ENCODE peak calls at places on chromosomes 7 and 10, in four cellular contexts. G, J, W and I are unnamed samples.

GRCh38 chr7:102811942-102812678 is 63.3 kb downstream of the FAM185A start:
- DNase-seq in J (no peak), W (no peak), G (no peak), I (no peak)

GRCh38 chr7:54632696-54633095 is 90.5 kb downstream of the VSTM2A start:
- DNase-seq in G (no peak), J (no peak), W (no peak), I (no peak)

GRCh38 chr10:78301891-78302738 is 268.5 kb downstream of the RPS24 start:
- DNase-seq in G (no peak), W (no peak), J (peak), I (no peak)

GRCh38 chr10:12958546-12959110 is 42.9 kb downstream of the CCDC3 start:
- DNase-seq in J (no peak), W (no peak), G (no peak), I (no peak)

GRCh38 chr10:6607187-6607586 is 27.1 kb upstream of the PRKCQ start:
- DNase-seq in J (no peak), W (no peak), G (no peak), I (no peak)

GRCh38 chr7:123768493-123768892 is 19.7 kb upstream of the WASL start:
- DNase-seq in W (no peak), G (no peak), J (no peak), I (no peak)

GRCh38 chr7:1229956-1230355 is 2.7 kb upstream of the UNCX start:
- DNase-seq in W (no peak), G (no peak), J (no peak), I (no peak)

GRCh38 chr7:75639071-75639892 is 99.5 kb downstream of the HIP1 start:
- DNase-seq in J (peak), W (peak), G (peak), I (peak)

GRCh38 chr7:32034052-32034451 is 36.2 kb downstream of the PDE1C start:
- DNase-seq in W (no peak), J (no peak), G (no peak), I (no peak)

GRCh38 chr7:41996381-41997035 is 240.5 kb downstream of the GLI3 start:
- DNase-seq in J (peak), G (no peak), W (no peak), I (no peak)

GRCh38 chr7:151135525-151135845 is 32.0 kb downstream of the GBX1 start:
- DNase-seq in J (no peak), G (no peak), W (no peak), I (no peak)

GRCh38 chr7:49623943-49624342 is 149.5 kb upstream of the VWC2 start:
- DNase-seq in J (no peak), G (no peak), W (no peak), I (no peak)

GRCh38 chr10:101052285-101052684 is 9.5 kb upstream of the KAZALD1 start:
- DNase-seq in J (peak), W (peak), G (no peak), I (no peak)
- H3K27ac ChIP-seq in J (peak), W (peak), G (no peak), I (no peak)

GRCh38 chr7:4707980-4708411 is 25.9 kb downstream of the FOXK1 start:
- DNase-seq in J (no peak), W (no peak), G (no peak), I (peak)
- H3K4me3 ChIP-seq in J (no peak), W (no peak), G (no peak), I (no peak)

DNA sequence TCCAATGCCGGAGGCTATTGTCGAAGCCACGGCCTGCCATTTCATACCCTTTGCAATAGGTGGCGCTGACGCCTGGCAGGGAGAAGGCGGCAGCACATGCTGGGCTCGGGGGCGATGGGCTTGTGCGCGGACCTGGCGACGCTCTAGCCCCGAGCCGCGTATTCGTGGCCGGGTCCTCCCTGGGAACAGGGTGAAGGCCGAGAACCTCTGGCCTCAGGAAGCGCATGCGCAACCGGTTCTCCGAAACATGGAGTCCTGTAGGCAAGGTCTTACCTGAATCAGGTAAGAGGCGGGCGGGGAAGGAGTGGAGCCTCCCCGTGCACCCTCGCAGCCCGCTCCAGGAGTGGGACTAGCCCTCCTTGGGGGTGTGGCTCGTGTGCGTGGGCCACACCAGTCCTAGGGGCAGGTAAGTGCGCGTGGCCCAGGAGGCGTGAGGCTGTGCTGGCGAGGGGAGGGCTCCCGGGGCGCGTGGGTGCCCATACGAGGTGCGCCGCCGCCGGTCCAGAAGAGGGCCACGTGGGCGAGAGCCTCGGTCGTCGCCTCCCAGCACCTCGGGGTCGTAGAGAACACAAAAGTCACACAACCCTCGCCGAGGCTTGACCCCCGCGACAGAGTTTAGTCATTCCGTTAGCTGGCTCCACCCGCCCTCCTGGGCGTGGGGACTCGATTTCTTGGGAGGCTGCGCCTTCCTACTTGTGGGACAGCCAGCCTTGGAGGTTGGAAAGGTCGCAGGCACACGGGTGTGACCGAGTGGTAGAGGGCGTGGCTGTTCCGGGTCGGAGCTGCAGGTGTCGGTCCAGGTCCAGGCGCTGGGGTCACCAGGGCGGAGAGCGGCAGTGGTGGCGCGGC is 5.5 kb upstream of the MEST start:
- DNase-seq in W (peak), J (no peak), G (peak), I (peak)
- H3K27ac ChIP-seq in W (no peak), J (no peak), G (no peak), I (no peak)

GRCh38 chr7:98286701-98287485 is 5.4 kb downstream of the BRI3 start:
- DNase-seq in J (peak), G (no peak), W (no peak), I (no peak)
- H3K4me3 ChIP-seq in J (peak), G (no peak), W (no peak), I (no peak)

GRCh38 chr7:6271694-6272371 is 591 bp downstream of the CYTH3 start:
- DNase-seq in J (peak), G (peak), W (peak), I (no peak)
- H3K27ac ChIP-seq in J (peak), G (peak), W (peak), I (no peak)

GRCh38 chr7:139099181-139099947 is 10.2 kb downstream of the ZC3HAV1 start:
- DNase-seq in J (peak), G (no peak), W (no peak), I (no peak)
- H3K4me3 ChIP-seq in J (peak), G (no peak), W (no peak), I (no peak)

GRCh38 chr7:131027287-131027773 is 293.3 kb upstream of the KLF14 start:
- DNase-seq in J (peak), W (no peak), G (no peak), I (no peak)
- H3K27ac ChIP-seq in J (peak), W (no peak), G (no peak), I (no peak)